ENCODE peak calls at places on chromosomes 2 and 18, in nine cellular contexts. R is cardiac muscle cell, A is fibroblast of lung, L is psoas muscle, I is prostate gland, X is HCT116, C is B cell, M is uterus, S is progenitor cell of endocrine pancreas. V is an unnamed sample.

GRCh38 chr2:153196378-153197058 is 282.0 kb downstream of the RPRM start:
- DNase-seq in M (no peak), A (no peak), I (no peak), C (no peak), X (no peak), S (no peak), R (no peak), L (no peak), V (no peak)

GRCh38 chr2:10444463-10444862 is 3.7 kb downstream of the ODC1 start:
- DNase-seq in X (no peak), C (no peak), M (no peak), L (no peak), I (no peak), R (no peak), A (peak; percentile 51), S (no peak), V (no peak)

GRCh38 chr18:74387362-74387761 is 69.7 kb downstream of the DIPK1C start:
- DNase-seq in C (no peak), R (no peak), L (no peak), M (peak; percentile 55), A (no peak), S (no peak), I (no peak), X (no peak), V (no peak)

GRCh38 chr2:36356990-36357505 is 1.5 kb downstream of the CRIM1 start:
- DNase-seq in I (no peak), C (no peak), L (no peak), S (no peak), A (peak; percentile 53), X (no peak), M (peak; percentile 40), R (no peak), V (no peak)

GRCh38 chr2:196592912-196593881 is 46.3 kb upstream of the CCDC150 start:
- DNase-seq in X (no peak), L (peak; percentile 53), S (peak; percentile 58), M (no peak), R (peak; percentile 63), A (peak; percentile 74), I (no peak), C (no peak), V (peak; percentile 64)

GRCh38 chr2:205323929-205324328 is 358.4 kb upstream of the NRP2 start:
- DNase-seq in M (no peak), S (no peak), I (no peak), A (no peak), R (peak; percentile 13), X (no peak), L (no peak), C (no peak), V (no peak)

GRCh38 chr2:120468136-120468535 is 122.2 kb downstream of the INHBB start:
- DNase-seq in S (no peak), L (no peak), A (no peak), I (no peak), R (no peak), X (no peak), M (no peak), C (no peak), V (no peak)

GRCh38 chr2:174337337-174338154 is 2.8 kb downstream of the SP9 start:
- DNase-seq in L (no peak), A (peak; percentile 60), I (no peak), M (no peak), R (peak; percentile 53), X (no peak), C (no peak), S (no peak), V (peak; percentile 45)

GRCh38 chr2:133004623-133005022 is 334.6 kb upstream of the LYPD1 start:
- DNase-seq in R (no peak), S (no peak), L (no peak), I (no peak), A (no peak), C (no peak), X (no peak), M (no peak), V (no peak)

GRCh38 chr2:77099961-77100360 is 422.2 kb downstream of the LRRTM4 start:
- DNase-seq in X (no peak), A (no peak), R (no peak), C (no peak), L (no peak), M (no peak), S (no peak), I (no peak), V (no peak)

GRCh38 chr2:15912203-15912602 is 28.1 kb upstream of the MYCN start:
- DNase-seq in A (peak; percentile 40), M (peak; percentile 43), S (no peak), C (no peak), R (peak; percentile 74), L (peak; percentile 84), X (no peak), I (peak; percentile 68), V (no peak)

GRCh38 chr18:58313491-58314032 is 269.5 kb downstream of the NEDD4L start:
- DNase-seq in C (no peak), R (no peak), L (no peak), S (no peak), I (peak; percentile 70), A (no peak), M (no peak), X (no peak), V (no peak)

GRCh38 chr2:174148833-174149232 is 99.5 kb downstream of the OLA1 start:
- DNase-seq in S (no peak), A (no peak), L (no peak), X (no peak), M (no peak), I (no peak), R (no peak), C (no peak), V (no peak)

GRCh38 chr2:3704647-3705046 is 1.3 kb downstream of the DCDC2C start:
- DNase-seq in L (no peak), M (no peak), X (no peak), C (no peak), S (no peak), A (no peak), I (no peak), R (no peak), V (no peak)

GRCh38 chr2:120587997-120588336 is 147.7 kb upstream of the GLI2 start:
- DNase-seq in M (no peak), C (no peak), S (no peak), I (no peak), L (no peak), X (no peak), A (no peak), R (no peak), V (no peak)

GRCh38 chr18:44341759-44342158 is 338.9 kb upstream of the SETBP1 start:
- DNase-seq in S (no peak), M (no peak), I (no peak), L (no peak), C (no peak), A (peak; percentile 18), X (no peak), R (no peak), V (no peak)

GRCh38 chr2:86417961-86418360 is 23.2 kb upstream of the KDM3A start:
- DNase-seq in X (no peak), I (no peak), L (no peak), R (peak; percentile 37), A (peak; percentile 58), M (no peak), C (no peak), S (no peak), V (no peak)

GRCh38 chr2:112962308-112963175 is 15.3 kb upstream of the IL36G start:
- DNase-seq in I (no peak), X (no peak), S (no peak), L (no peak), A (no peak), C (no peak), M (no peak), R (no peak), V (no peak)

GRCh38 chr2:112958428-112959108 is 19.2 kb upstream of the IL36G start:
- DNase-seq in M (no peak), S (no peak), X (peak; percentile 41), L (no peak), I (peak; percentile 16), C (peak; percentile 54), R (peak; percentile 78), A (peak; percentile 32), V (peak; percentile 17)

GRCh38 chr2:112959109-112959591 is 18.7 kb upstream of the IL36G start:
- DNase-seq in A (no peak), S (no peak), C (no peak), M (no peak), X (no peak), L (no peak), I (no peak), R (no peak), V (no peak)

GRCh38 chr2:112957511-112957910 is 20.3 kb upstream of the IL36G start:
- DNase-seq in I (no peak), X (no peak), M (no peak), C (no peak), A (peak; percentile 24), L (no peak), S (no peak), R (no peak), V (no peak)

GRCh38 chr2:112960230-112960825 is 17.5 kb upstream of the IL36G start:
- DNase-seq in M (no peak), S (no peak), R (no peak), X (no peak), I (no peak), A (no peak), C (no peak), L (no peak), V (no peak)
- TF ChIP-seq CTCF in M (no peak), S (no peak), R (no peak), X (no peak), I (no peak), A (no peak), C (no peak), L (no peak), V (no peak)

GRCh38 chr2:175439416-175439815 is 257.9 kb upstream of the ATP5MC3 start:
- DNase-seq in I (no peak), R (no peak), M (no peak), L (no peak), A (no peak), S (no peak), C (no peak), X (no peak), V (no peak)
- TF ChIP-seq CTCF in I (no peak), R (no peak), M (no peak), L (no peak), A (no peak), S (no peak), C (no peak), X (no peak), V (no peak)

GRCh38 chr18:56389190-56389589 is 249.2 kb downstream of the TXNL1 start:
- DNase-seq in A (no peak), X (no peak), S (no peak), L (no peak), M (no peak), I (no peak), R (no peak), C (no peak), V (no peak)
- TF ChIP-seq CTCF in A (peak; percentile 14), X (no peak), S (no peak), L (no peak), M (no peak), I (no peak), R (no peak), C (no peak), V (no peak)

DNA sequence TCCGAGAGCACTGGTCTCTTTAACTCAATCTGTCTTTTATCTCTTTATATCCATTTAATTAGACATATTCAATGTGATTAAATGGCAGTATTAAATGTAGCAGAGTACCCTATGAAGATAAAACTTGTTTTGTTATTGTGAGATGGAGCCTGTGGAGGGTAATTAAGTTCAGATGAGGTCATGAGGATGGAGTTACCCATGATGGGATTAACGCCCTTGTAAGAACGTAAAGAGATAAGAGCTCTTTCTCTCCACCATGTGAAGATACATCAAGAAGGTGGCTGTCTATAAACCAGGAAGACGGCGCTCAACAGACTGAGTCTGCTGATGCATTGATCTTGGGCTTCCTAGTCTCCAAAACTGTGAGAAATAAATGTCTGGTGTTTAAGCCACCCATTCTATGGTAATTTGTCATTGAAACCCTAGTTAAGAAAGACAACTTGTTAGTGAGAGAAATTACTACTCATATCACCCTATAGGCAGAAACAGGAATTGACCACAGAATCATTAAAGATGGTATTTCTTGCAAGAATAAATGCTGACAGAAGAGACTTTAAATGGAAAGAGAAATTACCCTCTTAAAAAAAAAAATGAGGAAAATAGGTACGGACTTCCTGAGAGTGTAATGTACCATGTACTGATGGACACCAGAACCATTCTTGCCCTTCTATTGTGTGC is 738.7 kb upstream of the CHAC2 start:
- DNase-seq in X (no peak), C (no peak), M (no peak), R (no peak), A (no peak), S (no peak), L (no peak), I (no peak), V (no peak)
- TF ChIP-seq CTCF in X (no peak), C (no peak), M (no peak), R (no peak), A (no peak), S (peak; percentile 15), L (no peak), I (peak; percentile 12), V (no peak)